ENCODE peak calls at places on chromosomes 4 and X, in four cellular contexts. One of them, this sample, is unnamed.

GRCh38 chrX:152640039-152640818 is 2.5 kb downstream of the GABRQ start:
- DNase-seq in uterus: no peak
- DNase-seq in nucleus accumbens: no peak
- DNase-seq in activated T-cell treated with anti-CD3 and anti-CD28 coated beads, Interleukin-2, amount 50 U/mL, for 72 hours: no peak
- DNase-seq in this sample: no peak

GRCh38 chr4:153620352-153620751 is 63.7 kb upstream of the TLR2 start:
- DNase-seq in nucleus accumbens: no peak
- DNase-seq in activated T-cell treated with anti-CD3 and anti-CD28 coated beads, Interleukin-2, amount 50 U/mL, for 72 hours: no peak
- DNase-seq in uterus: no peak
- DNase-seq in this sample: no peak

GRCh38 chr4:154691229-154691628 is 52.6 kb upstream of the LRAT start:
- DNase-seq in uterus: no peak
- DNase-seq in nucleus accumbens: no peak
- DNase-seq in activated T-cell treated with anti-CD3 and anti-CD28 coated beads, Interleukin-2, amount 50 U/mL, for 72 hours: no peak
- DNase-seq in this sample: no peak

GRCh38 chr4:159048166-159048886 is 54.6 kb upstream of the RAPGEF2 start:
- DNase-seq in activated T-cell treated with anti-CD3 and anti-CD28 coated beads, Interleukin-2, amount 50 U/mL, for 72 hours: no peak
- DNase-seq in nucleus accumbens: peak; percentile 17
- DNase-seq in uterus: peak; percentile 56
- DNase-seq in this sample: no peak

GRCh38 chr4:125225806-125226205 is 88.9 kb upstream of the FAT4 start:
- DNase-seq in uterus: no peak
- DNase-seq in nucleus accumbens: no peak
- DNase-seq in activated T-cell treated with anti-CD3 and anti-CD28 coated beads, Interleukin-2, amount 50 U/mL, for 72 hours: no peak
- DNase-seq in this sample: no peak

GRCh38 chr4:169311643-169312365 is 41.0 kb upstream of the SH3RF1 start:
- DNase-seq in nucleus accumbens: no peak
- DNase-seq in uterus: no peak
- DNase-seq in activated T-cell treated with anti-CD3 and anti-CD28 coated beads, Interleukin-2, amount 50 U/mL, for 72 hours: no peak
- DNase-seq in this sample: no peak

GRCh38 chr4:2364654-2365053 is 53.8 kb downstream of the ZFYVE28 start:
- DNase-seq in activated T-cell treated with anti-CD3 and anti-CD28 coated beads, Interleukin-2, amount 50 U/mL, for 72 hours: peak; percentile 73
- DNase-seq in uterus: no peak
- DNase-seq in nucleus accumbens: no peak
- DNase-seq in this sample: no peak

GRCh38 chrX:46574337-46574940 is 874 bp downstream of the CHST7 start:
- DNase-seq in uterus: no peak
- DNase-seq in nucleus accumbens: no peak
- DNase-seq in activated T-cell treated with anti-CD3 and anti-CD28 coated beads, Interleukin-2, amount 50 U/mL, for 72 hours: peak; percentile 35
- DNase-seq in this sample: no peak

GRCh38 chr4:125085-125820 is 952 bp downstream of the ZNF718 start:
- DNase-seq in uterus: no peak
- DNase-seq in nucleus accumbens: no peak
- DNase-seq in activated T-cell treated with anti-CD3 and anti-CD28 coated beads, Interleukin-2, amount 50 U/mL, for 72 hours: peak; percentile 46
- DNase-seq in this sample: peak; percentile 33

GRCh38 chr4:2804449-2804972 is 11.6 kb downstream of the SH3BP2 start:
- DNase-seq in nucleus accumbens: no peak
- DNase-seq in uterus: no peak
- DNase-seq in activated T-cell treated with anti-CD3 and anti-CD28 coated beads, Interleukin-2, amount 50 U/mL, for 72 hours: no peak
- DNase-seq in this sample: no peak

GRCh38 chrX:46754450-46755075 is 4.4 kb downstream of the SLC9A7 start:
- DNase-seq in nucleus accumbens: no peak
- DNase-seq in activated T-cell treated with anti-CD3 and anti-CD28 coated beads, Interleukin-2, amount 50 U/mL, for 72 hours: no peak
- DNase-seq in uterus: no peak
- DNase-seq in this sample: no peak

GRCh38 chr4:7402526-7402925 is 32.2 kb downstream of the PSAPL1 start:
- DNase-seq in uterus: no peak
- DNase-seq in activated T-cell treated with anti-CD3 and anti-CD28 coated beads, Interleukin-2, amount 50 U/mL, for 72 hours: no peak
- DNase-seq in nucleus accumbens: no peak
- DNase-seq in this sample: no peak

GRCh38 chrX:72021975-72022374 is 109.7 kb downstream of the RTL5 start:
- DNase-seq in activated T-cell treated with anti-CD3 and anti-CD28 coated beads, Interleukin-2, amount 50 U/mL, for 72 hours: no peak
- DNase-seq in nucleus accumbens: no peak
- DNase-seq in uterus: no peak
- DNase-seq in this sample: no peak

GRCh38 chr4:38128478-38129451 is 168.6 kb downstream of the PTTG2 start:
- DNase-seq in uterus: no peak
- DNase-seq in activated T-cell treated with anti-CD3 and anti-CD28 coated beads, Interleukin-2, amount 50 U/mL, for 72 hours: peak; percentile 84
- DNase-seq in nucleus accumbens: no peak
- DNase-seq in this sample: no peak